ENCODE peak calls at places on chromosome X, in five cellular contexts. Z is astrocyte of the spinal cord, A is activated T-helper 1 cell treated with Interleukin-2 at 50 U/mL for 16 hours, N is AG04449, O is posterior cingulate gyrus. W is an unnamed sample.

GRCh38 chrX:48490661-48491060 is 14.7 kb downstream of the FTSJ1 start:
- DNase-seq in A (no peak), O (no peak), Z (no peak), N (no peak), W (no peak)

GRCh38 chrX:47191806-47192401 is 1.7 kb upstream of the UBA1 start:
- DNase-seq in A (no peak), O (peak), Z (no peak), N (no peak), W (no peak)

GRCh38 chrX:121008920-121009319 is 23.4 kb upstream of the CT47A1 start:
- DNase-seq in O (no peak), N (no peak), Z (no peak), A (no peak), W (no peak)

GRCh38 chrX:46912673-46913491 is 661 bp downstream of the JADE3 start:
- DNase-seq in A (no peak), O (peak), N (no peak), Z (peak), W (peak)

GRCh38 chrX:17674611-17675010 is 62.7 kb upstream of the SCML1 start:
- DNase-seq in A (no peak), N (no peak), Z (peak), O (no peak), W (no peak)

GRCh38 chrX:150446151-150446550 is 83.0 kb downstream of the MAMLD1 start:
- DNase-seq in Z (no peak), A (no peak), N (no peak), O (no peak), W (no peak)

GRCh38 chrX:130173190-130173895 is 1.6 kb downstream of the RAB33A start:
- DNase-seq in N (no peak), Z (peak), A (no peak), O (no peak), W (no peak)

GRCh38 chrX:154403858-154404257 is 5.2 kb downstream of the DNASE1L1 start:
- DNase-seq in A (no peak), N (no peak), Z (no peak), O (no peak), W (no peak)

GRCh38 chrX:119735467-119735866 is 22.9 kb upstream of the SOWAHD start:
- DNase-seq in A (no peak), Z (no peak), N (no peak), O (no peak), W (no peak)

GRCh38 chrX:11363069-11363594 is 69.9 kb downstream of the AMELX start:
- DNase-seq in N (no peak), O (no peak), Z (no peak), A (no peak), W (no peak)

GRCh38 chrX:16903274-16904019 is 33.3 kb upstream of the RBBP7 start:
- DNase-seq in N (no peak), A (no peak), Z (no peak), O (no peak), W (no peak)

GRCh38 chrX:153476628-153477027 is 6.3 kb upstream of the HAUS7 start:
- DNase-seq in O (no peak), A (no peak), N (no peak), Z (peak), W (no peak)

GRCh38 chrX:57573754-57574153 is 18.1 kb upstream of the ZXDB start:
- DNase-seq in Z (no peak), A (no peak), N (no peak), O (no peak), W (peak)

GRCh38 chrX:108186811-108187210 is 95.2 kb downstream of the ATG4A start:
- DNase-seq in Z (peak), N (peak), A (no peak), O (no peak), W (no peak)